ENCODE peak calls at places on chromosomes 12 and 14, in four cellular contexts. One of them, this sample, is unnamed.

GRCh38 chr14:77076118-77076631 is 21.9 kb upstream of the CIPC start:
- DNase-seq in Ammon's horn: no peak
- DNase-seq in hippocampal formation: no peak
- DNase-seq in stimulated activated CD8-positive, alpha-beta memory T cell treated with anti-CD3 and anti-CD28 coated beads, Interleukin-7, amount 100 ng/mL, for 24 hours: no peak
- DNase-seq in this sample: no peak

GRCh38 chr14:54579606-54580005 is 12.7 kb downstream of the SAMD4A start:
- DNase-seq in Ammon's horn: no peak
- DNase-seq in hippocampal formation: no peak
- DNase-seq in stimulated activated CD8-positive, alpha-beta memory T cell treated with anti-CD3 and anti-CD28 coated beads, Interleukin-7, amount 100 ng/mL, for 24 hours: no peak
- DNase-seq in this sample: no peak

GRCh38 chr12:128916425-128916824 is 63.1 kb downstream of the GLT1D1 start:
- DNase-seq in Ammon's horn: no peak
- DNase-seq in hippocampal formation: no peak
- DNase-seq in stimulated activated CD8-positive, alpha-beta memory T cell treated with anti-CD3 and anti-CD28 coated beads, Interleukin-7, amount 100 ng/mL, for 24 hours: no peak
- DNase-seq in this sample: no peak

GRCh38 chr14:52961060-52961639 is 10.3 kb upstream of the FERMT2 start:
- DNase-seq in Ammon's horn: peak; percentile 72
- DNase-seq in hippocampal formation: peak; percentile 31
- DNase-seq in stimulated activated CD8-positive, alpha-beta memory T cell treated with anti-CD3 and anti-CD28 coated beads, Interleukin-7, amount 100 ng/mL, for 24 hours: no peak
- DNase-seq in this sample: peak; percentile 11

GRCh38 chr14:22390824-22391461 is 198.1 kb downstream of the DAD1 start:
- DNase-seq in Ammon's horn: no peak
- DNase-seq in hippocampal formation: no peak
- DNase-seq in stimulated activated CD8-positive, alpha-beta memory T cell treated with anti-CD3 and anti-CD28 coated beads, Interleukin-7, amount 100 ng/mL, for 24 hours: no peak
- DNase-seq in this sample: no peak

GRCh38 chr14:93239869-93240677 is 33.0 kb downstream of the UBR7 start:
- DNase-seq in Ammon's horn: no peak
- DNase-seq in hippocampal formation: no peak
- DNase-seq in stimulated activated CD8-positive, alpha-beta memory T cell treated with anti-CD3 and anti-CD28 coated beads, Interleukin-7, amount 100 ng/mL, for 24 hours: no peak
- DNase-seq in this sample: no peak

GRCh38 chr12:71876400-71876799 is 36.8 kb downstream of the TBC1D15 start:
- DNase-seq in Ammon's horn: no peak
- DNase-seq in hippocampal formation: no peak
- DNase-seq in stimulated activated CD8-positive, alpha-beta memory T cell treated with anti-CD3 and anti-CD28 coated beads, Interleukin-7, amount 100 ng/mL, for 24 hours: no peak
- DNase-seq in this sample: no peak

GRCh38 chr14:68547305-68548193 is 245.3 kb downstream of the ZFP36L1 start:
- DNase-seq in Ammon's horn: no peak
- DNase-seq in hippocampal formation: no peak
- DNase-seq in stimulated activated CD8-positive, alpha-beta memory T cell treated with anti-CD3 and anti-CD28 coated beads, Interleukin-7, amount 100 ng/mL, for 24 hours: no peak
- DNase-seq in this sample: peak; percentile 58

GRCh38 chr12:111753144-111753881 is 13.4 kb upstream of the ALDH2 start:
- DNase-seq in Ammon's horn: peak; percentile 83
- DNase-seq in hippocampal formation: no peak
- DNase-seq in stimulated activated CD8-positive, alpha-beta memory T cell treated with anti-CD3 and anti-CD28 coated beads, Interleukin-7, amount 100 ng/mL, for 24 hours: no peak
- DNase-seq in this sample: peak; percentile 59

GRCh38 chr14:25032092-25032784 is 17.7 kb downstream of the STXBP6 start:
- DNase-seq in Ammon's horn: no peak
- DNase-seq in hippocampal formation: no peak
- DNase-seq in stimulated activated CD8-positive, alpha-beta memory T cell treated with anti-CD3 and anti-CD28 coated beads, Interleukin-7, amount 100 ng/mL, for 24 hours: no peak
- DNase-seq in this sample: no peak

GRCh38 chr12:128685903-128686475 is 137.8 kb downstream of the SLC15A4 start:
- DNase-seq in Ammon's horn: no peak
- DNase-seq in hippocampal formation: no peak
- DNase-seq in stimulated activated CD8-positive, alpha-beta memory T cell treated with anti-CD3 and anti-CD28 coated beads, Interleukin-7, amount 100 ng/mL, for 24 hours: no peak
- DNase-seq in this sample: no peak

GRCh38 chr12:42696424-42697149 is 107.0 kb upstream of the PRICKLE1 start:
- DNase-seq in Ammon's horn: no peak
- DNase-seq in hippocampal formation: no peak
- DNase-seq in stimulated activated CD8-positive, alpha-beta memory T cell treated with anti-CD3 and anti-CD28 coated beads, Interleukin-7, amount 100 ng/mL, for 24 hours: no peak
- DNase-seq in this sample: no peak

This sample was measured in dorsolateral prefrontal cortex.